ENCODE peak calls at places on chromosomes 4 and X, in five cellular contexts. H, X, Y, K and R are unnamed samples.

GRCh38 chr4:105196523-105197145 is 50.0 kb downstream of the TET2 start:
- DNase-seq in H (no peak), X (no peak), Y (peak; percentile 44), K (peak; percentile 1), R (no peak)

GRCh38 chrX:131226591-131226990 is 62.5 kb downstream of the IGSF1 start:
- DNase-seq in H (no peak), X (no peak), Y (no peak), K (no peak), R (no peak)

GRCh38 chr4:114688063-114688462 is 89.5 kb downstream of the UGT8 start:
- DNase-seq in H (no peak), X (no peak), Y (no peak), K (no peak), R (no peak)

GRCh38 chr4:22029803-22030202 is 81.2 kb upstream of the KCNIP4 start:
- DNase-seq in H (no peak), X (no peak), Y (no peak), K (no peak), R (no peak)

GRCh38 chr4:84493092-84493850 is 5.8 kb downstream of the NKX6-1 start:
- DNase-seq in H (no peak), X (peak; percentile 21), Y (peak; percentile 10), K (no peak), R (no peak)

GRCh38 chrX:132413459-132413858 is 75.4 kb downstream of the MBNL3 start:
- DNase-seq in H (no peak), X (no peak), Y (no peak), K (no peak), R (no peak)

GRCh38 chrX:130091976-130092522 is 18.2 kb downstream of the ELF4 start:
- DNase-seq in H (no peak), X (peak; percentile 83), Y (no peak), K (no peak), R (peak; percentile 33)

GRCh38 chrX:23766650-23767551 is 16.1 kb upstream of the SAT1 start:
- DNase-seq in H (no peak), X (peak; percentile 17), Y (no peak), K (no peak), R (no peak)

GRCh38 chrX:84729809-84730208 is 227.6 kb upstream of the HDX start:
- DNase-seq in H (no peak), X (no peak), Y (peak; percentile 31), K (peak; percentile 5), R (no peak)

GRCh38 chrX:15524417-15524816 is 23.8 kb downstream of the BMX start:
- DNase-seq in H (no peak), X (no peak), Y (peak; percentile 12), K (no peak), R (no peak)

GRCh38 chr4:11483076-11483475 is 54.4 kb upstream of the HS3ST1 start:
- DNase-seq in H (no peak), X (no peak), Y (no peak), K (no peak), R (no peak)

GRCh38 chrX:103828529-103828928 is 3.5 kb downstream of the RAB9B start:
- DNase-seq in H (no peak), X (no peak), Y (no peak), K (no peak), R (no peak)

GRCh38 chrX:14753436-14753835 is 119.4 kb downstream of the FANCB start:
- DNase-seq in H (no peak), X (no peak), Y (no peak), K (no peak), R (no peak)

GRCh38 chr4:56730097-56730496 is 49.0 kb upstream of the HOPX start:
- DNase-seq in H (no peak), X (no peak), Y (no peak), K (no peak), R (no peak)

GRCh38 chr4:138859249-138859648 is 156.3 kb upstream of the NOCT start:
- DNase-seq in H (no peak), X (no peak), Y (no peak), K (no peak), R (no peak)

GRCh38 chr4:170497729-170498128 is 408.0 kb upstream of the AADAT start:
- DNase-seq in H (no peak), X (no peak), Y (no peak), K (no peak), R (no peak)

DNA sequence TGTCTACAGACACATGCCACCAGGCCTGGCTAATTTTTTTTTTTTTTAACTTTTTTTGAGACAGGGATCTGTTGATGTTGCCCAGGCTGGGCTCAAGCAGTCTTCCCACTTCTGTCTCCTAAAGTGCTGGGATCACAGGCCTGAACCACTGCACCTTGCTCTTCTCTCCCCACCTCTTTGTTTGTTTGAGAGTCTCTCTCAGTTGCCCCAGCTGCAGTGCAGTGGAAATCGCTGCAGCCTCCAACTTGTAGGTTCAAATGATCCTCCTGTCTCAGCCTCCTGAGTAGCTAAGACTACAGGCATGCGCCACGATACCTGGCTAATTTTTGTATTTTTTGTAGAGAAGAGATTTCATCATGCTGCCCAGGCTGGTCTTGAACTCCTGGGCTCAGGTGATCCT is 115.6 kb downstream of the LARP7 start:
- DNase-seq in H (no peak), X (no peak), Y (no peak), K (no peak), R (no peak)
- H3K4me1 ChIP-seq in H (no peaks in the 10 kb centered on the region), X (no peaks in the 10 kb centered on the region), Y (no peaks in the 10 kb centered on the region), K (no peaks in the 10 kb centered on the region), R (no peaks in the 10 kb centered on the region)

GRCh38 chrX:26778320-26778888 is 562.4 kb downstream of the MAGEB5 start:
- DNase-seq in H (no peak), X (no peak), Y (no peak), K (no peak), R (no peak)
- TF ChIP-seq CTCF in H (no peak), X (no peak), Y (no peak), K (no peak), R (peak; percentile 27)

GRCh38 chr4:68872442-68873217 is 56.8 kb downstream of the UGT2B10 start:
- DNase-seq in H (no peak), X (no peak), Y (no peak), K (no peak), R (no peak)

GRCh38 chr4:68874507-68874906 is 58.7 kb downstream of the UGT2B10 start:
- DNase-seq in H (no peak), X (no peak), Y (no peak), K (no peak), R (no peak)

GRCh38 chr4:68873218-68873502 is 57.4 kb downstream of the UGT2B10 start:
- DNase-seq in H (no peak), X (no peak), Y (no peak), K (no peak), R (no peak)

GRCh38 chr4:68878048-68878447 is 62.3 kb downstream of the UGT2B10 start:
- DNase-seq in H (no peak), X (no peak), Y (no peak), K (no peak), R (no peak)

GRCh38 chr4:68877555-68877954 is 61.8 kb downstream of the UGT2B10 start:
- DNase-seq in H (no peak), X (no peak), Y (no peak), K (no peak), R (no peak)
- H3K27ac ChIP-seq in H (no peak overlapping the region), X (no peak overlapping the region), Y (no peak overlapping the region), K (no peak overlapping the region), R (no peak overlapping the region)

DNA sequence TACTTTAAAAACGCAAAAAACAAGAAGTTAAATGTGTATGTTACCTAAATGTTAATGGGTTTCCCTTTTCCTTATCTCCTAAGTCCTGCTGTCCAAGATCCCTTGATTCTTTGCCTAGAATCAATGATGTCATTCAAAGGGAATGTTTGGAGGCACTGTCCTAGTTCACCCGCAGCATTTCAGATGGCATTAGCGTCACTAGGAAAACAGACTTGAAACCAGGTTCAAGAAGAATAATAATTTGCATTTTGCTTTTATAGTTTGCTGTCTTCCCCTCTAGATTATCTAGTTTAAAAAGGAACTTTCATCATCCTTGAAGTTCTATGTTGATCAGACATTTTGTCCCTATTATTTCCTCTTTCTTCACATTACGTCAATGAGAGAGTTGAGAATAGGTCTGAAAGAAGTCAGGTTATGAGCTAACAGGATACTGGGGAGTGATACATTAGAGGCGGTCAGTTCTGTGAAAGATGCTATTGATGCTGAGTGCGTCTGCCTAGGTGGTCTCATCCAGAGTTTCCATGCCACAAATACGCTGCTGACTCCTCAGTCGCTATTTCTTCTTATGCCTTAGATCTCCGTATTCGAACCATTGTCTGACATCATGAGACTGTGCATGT is 234.1 kb upstream of the PGRMC2 start:
- DNase-seq in H (no peak), X (no peak), Y (peak; percentile 59), K (peak; percentile 33), R (no peak)
- H3K4me1 ChIP-seq in H (peaks cover 9% of the 10 kb centered on the region), X (peaks cover 9% of the 10 kb centered on the region), Y (peaks cover 31% of the 10 kb centered on the region), K (peaks cover 96% of the 10 kb centered on the region), R (peaks cover 68% of the 10 kb centered on the region)

DNA sequence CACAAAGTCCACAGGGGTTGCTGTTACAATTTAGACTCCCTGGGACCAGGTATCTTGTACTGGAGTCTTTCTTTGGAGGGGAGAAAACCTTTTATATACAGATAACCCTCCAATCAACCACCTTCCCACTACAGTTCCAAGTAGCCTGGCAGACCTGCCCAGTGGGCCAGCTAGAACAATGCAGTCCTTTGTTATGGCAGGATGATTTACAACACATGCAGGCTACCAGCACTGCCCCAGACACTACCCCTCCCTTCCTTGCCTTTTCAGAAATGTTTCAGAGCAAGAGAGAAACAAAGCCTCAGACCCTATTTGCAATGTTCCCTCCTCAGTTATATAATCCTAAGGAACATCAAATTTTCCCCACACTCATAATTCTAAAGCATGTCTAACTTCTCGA is 11.1 kb downstream of the RASL11B start:
- DNase-seq in H (no peak), X (peak; percentile 53), Y (no peak), K (no peak), R (no peak)
- TF ChIP-seq CTCF in H (no peak), X (no peak), Y (no peak), K (no peak), R (no peak)

DNA sequence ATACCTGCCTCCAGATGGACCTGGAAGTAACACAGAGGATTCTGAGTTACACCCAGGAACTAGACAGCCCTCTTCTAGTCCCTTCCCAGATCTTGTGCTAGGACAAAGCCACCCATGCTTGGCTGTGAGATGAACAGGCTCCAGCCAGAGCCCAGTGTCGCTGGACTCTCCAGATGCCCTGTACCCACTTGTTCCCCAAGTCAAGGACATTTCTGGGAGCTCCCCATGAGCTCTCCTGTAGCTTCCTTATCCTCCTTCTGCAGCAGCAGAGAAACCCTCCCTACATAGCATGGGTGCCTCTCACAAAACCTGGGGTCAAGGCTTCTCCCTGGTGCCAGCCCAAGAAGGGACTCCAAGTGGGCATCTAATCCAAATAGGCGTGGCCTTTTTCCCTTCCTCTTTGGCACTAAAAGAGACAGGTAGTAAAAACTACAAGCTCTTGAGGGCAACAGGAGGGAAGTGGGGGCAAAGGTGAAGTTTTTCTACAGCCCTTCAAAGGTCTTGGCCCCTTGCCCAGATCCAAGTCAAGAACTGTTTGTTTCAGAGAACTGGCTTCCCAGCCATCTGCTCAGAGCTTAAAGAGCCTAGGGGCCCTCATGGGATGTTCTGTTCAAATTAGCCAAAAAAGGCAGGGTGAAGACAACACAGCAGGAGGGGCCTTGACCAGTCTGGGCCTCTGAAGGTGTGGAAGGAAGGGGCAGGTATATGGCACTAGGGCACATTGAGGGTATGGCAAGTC is 8.5 kb upstream of the ERCC6L start:
- DNase-seq in H (no peak), X (peak; percentile 77), Y (peak; percentile 27), K (no peak), R (no peak)
- H3K27ac ChIP-seq in H (no peak overlapping the region), X (peak overlapping the region; percentile 28), Y (no peak overlapping the region), K (no peak overlapping the region), R (no peak overlapping the region)

DNA sequence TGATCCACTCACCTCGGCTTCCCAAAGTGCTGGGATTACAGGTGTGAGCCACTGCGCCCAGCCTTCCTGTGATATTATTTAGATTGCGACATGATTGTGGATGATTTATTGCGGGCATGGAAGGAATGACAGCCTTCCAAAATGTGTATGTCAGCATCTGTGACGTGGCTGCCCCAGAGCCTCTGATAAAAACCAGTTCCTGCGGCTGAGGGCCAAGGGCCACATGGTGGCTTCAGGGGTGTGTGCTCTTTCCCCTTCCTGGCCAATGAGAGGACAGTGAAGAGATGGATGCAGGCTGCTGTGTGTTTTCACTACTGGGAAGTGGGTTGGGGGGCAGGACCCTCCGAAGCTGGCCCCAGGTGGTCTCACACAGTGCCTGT is 57.4 kb upstream of the HGFAC start:
- DNase-seq in H (no peak), X (no peak), Y (no peak), K (no peak), R (no peak)
- H3K4me1 ChIP-seq in H (peaks cover 8% of the 10 kb centered on the region), X (peaks cover 14% of the 10 kb centered on the region), Y (peaks cover 17% of the 10 kb centered on the region), K (no peaks in the 10 kb centered on the region), R (peaks cover 47% of the 10 kb centered on the region)